ENCODE peak calls at places on chromosomes 2 and 18, in nine cellular contexts. One of them, this sample, is unnamed.

GRCh38 chr18:60202702-60203101 is 169.9 kb downstream of the MC4R start:
- DNase-seq in psoas muscle: no peak
- DNase-seq in H9: no peak
- DNase-seq in GM06990: no peak
- DNase-seq in testis: no peak
- DNase-seq in fibroblast of mammary gland: no peak
- DNase-seq in lower lobe of right lung: no peak
- DNase-seq in AG10803: no peak
- DNase-seq in endothelial cell of umbilical vein: no peak
- DNase-seq in this sample: no peak

GRCh38 chr2:61554604-61555003 is 16.4 kb upstream of the XPO1 start:
- DNase-seq in endothelial cell of umbilical vein: no peak
- DNase-seq in fibroblast of mammary gland: no peak
- DNase-seq in H9: no peak
- DNase-seq in psoas muscle: no peak
- DNase-seq in AG10803: no peak
- DNase-seq in lower lobe of right lung: no peak
- DNase-seq in GM06990: no peak
- DNase-seq in testis: no peak
- DNase-seq in this sample: no peak

GRCh38 chr18:76528477-76529432 is 33.7 kb upstream of the ZNF516 start:
- DNase-seq in fibroblast of mammary gland: peak; percentile 73
- DNase-seq in lower lobe of right lung: no peak
- DNase-seq in testis: peak; percentile 85
- DNase-seq in H9: no peak
- DNase-seq in GM06990: peak; percentile 34
- DNase-seq in AG10803: peak; percentile 67
- DNase-seq in endothelial cell of umbilical vein: no peak
- DNase-seq in psoas muscle: no peak
- DNase-seq in this sample: no peak

GRCh38 chr2:160473508-160474318 is 19.9 kb downstream of the RBMS1 start:
- DNase-seq in fibroblast of mammary gland: no peak
- DNase-seq in GM06990: no peak
- DNase-seq in testis: no peak
- DNase-seq in AG10803: no peak
- DNase-seq in lower lobe of right lung: no peak
- DNase-seq in psoas muscle: no peak
- DNase-seq in endothelial cell of umbilical vein: no peak
- DNase-seq in H9: no peak
- DNase-seq in this sample: no peak

GRCh38 chr2:12486205-12487118 is 230.3 kb upstream of the TRIB2 start:
- DNase-seq in fibroblast of mammary gland: peak; percentile 30
- DNase-seq in endothelial cell of umbilical vein: no peak
- DNase-seq in lower lobe of right lung: no peak
- DNase-seq in GM06990: no peak
- DNase-seq in testis: no peak
- DNase-seq in AG10803: peak; percentile 26
- DNase-seq in psoas muscle: no peak
- DNase-seq in H9: no peak
- DNase-seq in this sample: no peak

GRCh38 chr2:8863331-8863953 is 26.0 kb upstream of the KIDINS220 start:
- DNase-seq in GM06990: no peak
- DNase-seq in psoas muscle: no peak
- DNase-seq in endothelial cell of umbilical vein: no peak
- DNase-seq in lower lobe of right lung: no peak
- DNase-seq in fibroblast of mammary gland: no peak
- DNase-seq in AG10803: no peak
- DNase-seq in H9: no peak
- DNase-seq in testis: no peak
- DNase-seq in this sample: no peak

GRCh38 chr2:165251361-165251760 is 12.1 kb downstream of the SCN2A start:
- DNase-seq in AG10803: no peak
- DNase-seq in GM06990: no peak
- DNase-seq in endothelial cell of umbilical vein: no peak
- DNase-seq in psoas muscle: no peak
- DNase-seq in lower lobe of right lung: no peak
- DNase-seq in fibroblast of mammary gland: no peak
- DNase-seq in H9: no peak
- DNase-seq in testis: no peak
- DNase-seq in this sample: no peak

GRCh38 chr2:28915939-28916338 is 21.5 kb downstream of the WDR43 start:
- DNase-seq in endothelial cell of umbilical vein: no peak
- DNase-seq in GM06990: no peak
- DNase-seq in H9: no peak
- DNase-seq in lower lobe of right lung: no peak
- DNase-seq in AG10803: peak; percentile 49
- DNase-seq in testis: no peak
- DNase-seq in psoas muscle: no peak
- DNase-seq in fibroblast of mammary gland: peak; percentile 59
- DNase-seq in this sample: no peak

GRCh38 chr2:162301151-162301804 is 17.2 kb downstream of the IFIH1 start:
- DNase-seq in GM06990: peak; percentile 28
- DNase-seq in fibroblast of mammary gland: peak; percentile 74
- DNase-seq in testis: peak; percentile 67
- DNase-seq in H9: no peak
- DNase-seq in lower lobe of right lung: peak; percentile 45
- DNase-seq in endothelial cell of umbilical vein: peak; percentile 63
- DNase-seq in psoas muscle: no peak
- DNase-seq in AG10803: peak; percentile 72
- DNase-seq in this sample: no peak

GRCh38 chr2:24613154-24613814 is 122.2 kb downstream of the NCOA1 start:
- DNase-seq in psoas muscle: peak; percentile 49
- DNase-seq in AG10803: peak; percentile 51
- DNase-seq in GM06990: peak; percentile 34
- DNase-seq in H9: peak; percentile 73
- DNase-seq in fibroblast of mammary gland: peak; percentile 72
- DNase-seq in lower lobe of right lung: no peak
- DNase-seq in endothelial cell of umbilical vein: peak; percentile 45
- DNase-seq in testis: no peak
- DNase-seq in this sample: peak; percentile 72

GRCh38 chr2:12624911-12625598 is 91.7 kb upstream of the TRIB2 start:
- DNase-seq in psoas muscle: no peak
- DNase-seq in testis: no peak
- DNase-seq in lower lobe of right lung: no peak
- DNase-seq in H9: peak; percentile 76
- DNase-seq in GM06990: no peak
- DNase-seq in AG10803: no peak
- DNase-seq in endothelial cell of umbilical vein: no peak
- DNase-seq in fibroblast of mammary gland: no peak
- DNase-seq in this sample: no peak

GRCh38 chr2:219215871-219216536 is 2.8 kb downstream of the ABCB6 start:
- DNase-seq in endothelial cell of umbilical vein: no peak
- DNase-seq in H9: peak; percentile 57
- DNase-seq in psoas muscle: no peak
- DNase-seq in AG10803: no peak
- DNase-seq in GM06990: no peak
- DNase-seq in fibroblast of mammary gland: no peak
- DNase-seq in lower lobe of right lung: no peak
- DNase-seq in testis: no peak
- DNase-seq in this sample: no peak

GRCh38 chr2:219220652-219221402 is 2.1 kb upstream of the ABCB6 start:
- DNase-seq in H9: no peak
- DNase-seq in testis: no peak
- DNase-seq in GM06990: no peak
- DNase-seq in lower lobe of right lung: no peak
- DNase-seq in fibroblast of mammary gland: no peak
- DNase-seq in AG10803: no peak
- DNase-seq in psoas muscle: no peak
- DNase-seq in endothelial cell of umbilical vein: no peak
- DNase-seq in this sample: no peak

GRCh38 chr2:219219113-219219696 is 447 bp upstream of the ABCB6 start:
- DNase-seq in endothelial cell of umbilical vein: no peak
- DNase-seq in AG10803: no peak
- DNase-seq in lower lobe of right lung: no peak
- DNase-seq in testis: peak; percentile 30
- DNase-seq in GM06990: no peak
- DNase-seq in psoas muscle: no peak
- DNase-seq in H9: peak; percentile 78
- DNase-seq in fibroblast of mammary gland: no peak
- DNase-seq in this sample: no peak

GRCh38 chr2:219219781-219220532 is 1.2 kb upstream of the ABCB6 start:
- DNase-seq in AG10803: no peak
- DNase-seq in lower lobe of right lung: no peak
- DNase-seq in endothelial cell of umbilical vein: no peak
- DNase-seq in psoas muscle: no peak
- DNase-seq in fibroblast of mammary gland: no peak
- DNase-seq in testis: no peak
- DNase-seq in GM06990: no peak
- DNase-seq in H9: no peak
- DNase-seq in this sample: no peak

GRCh38 chr2:219218279-219219112 is at the start of gene ABCB6:
- DNase-seq in lower lobe of right lung: peak; percentile 96
- DNase-seq in testis: peak; percentile 98
- DNase-seq in fibroblast of mammary gland: peak; percentile 90
- DNase-seq in endothelial cell of umbilical vein: peak; percentile 93
- DNase-seq in H9: peak; percentile 94
- DNase-seq in GM06990: peak; percentile 88
- DNase-seq in psoas muscle: peak; percentile 99
- DNase-seq in AG10803: peak; percentile 92
- DNase-seq in this sample: peak; percentile 62
- TF ChIP-seq CTCF in lower lobe of right lung: no peak
- TF ChIP-seq CTCF in testis: no peak
- TF ChIP-seq CTCF in fibroblast of mammary gland: no peak
- TF ChIP-seq CTCF in endothelial cell of umbilical vein: no peak
- TF ChIP-seq CTCF in H9: no peak
- TF ChIP-seq CTCF in GM06990: no peak
- TF ChIP-seq CTCF in psoas muscle: no peak
- TF ChIP-seq CTCF in AG10803: no peak
- TF ChIP-seq CTCF in this sample: no peak

DNA sequence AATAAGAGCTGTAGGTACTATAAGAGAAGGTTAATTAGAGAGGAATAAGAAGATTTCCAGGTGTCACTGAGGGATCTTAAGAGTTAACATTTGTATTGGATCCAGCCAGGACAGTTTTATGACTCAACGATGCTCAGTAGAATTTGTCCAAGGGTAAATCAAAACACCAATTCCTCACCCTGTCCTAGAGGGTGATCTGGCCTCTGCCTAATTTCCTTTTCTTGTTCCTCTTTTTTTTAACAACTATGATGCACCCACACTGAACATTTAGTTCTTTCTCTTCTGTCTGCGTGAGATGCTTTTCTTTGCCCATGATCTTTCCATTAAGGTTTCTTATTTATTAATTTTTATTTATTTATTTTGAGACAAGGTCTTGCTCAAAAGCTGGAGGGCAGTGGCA is 92.0 kb downstream of the PMS1 start:
- DNase-seq in lower lobe of right lung: no peak
- DNase-seq in H9: no peak
- DNase-seq in endothelial cell of umbilical vein: no peak
- DNase-seq in testis: no peak
- DNase-seq in AG10803: no peak
- DNase-seq in psoas muscle: no peak
- DNase-seq in fibroblast of mammary gland: peak; percentile 23
- DNase-seq in GM06990: no peak
- DNase-seq in this sample: no peak
- TF ChIP-seq CTCF in lower lobe of right lung: no peak
- TF ChIP-seq CTCF in H9: no peak
- TF ChIP-seq CTCF in endothelial cell of umbilical vein: no peak
- TF ChIP-seq CTCF in testis: no peak
- TF ChIP-seq CTCF in AG10803: no peak
- TF ChIP-seq CTCF in psoas muscle: no peak
- TF ChIP-seq CTCF in fibroblast of mammary gland: no peak
- TF ChIP-seq CTCF in GM06990: no peak
- TF ChIP-seq CTCF in this sample: no peak

GRCh38 chr2:43226955-43227829 is 786 bp upstream of the ZFP36L2 start:
- DNase-seq in lower lobe of right lung: peak; percentile 97
- DNase-seq in psoas muscle: peak; percentile 98
- DNase-seq in AG10803: peak; percentile 74
- DNase-seq in testis: peak; percentile 96
- DNase-seq in fibroblast of mammary gland: peak; percentile 88
- DNase-seq in H9: peak; percentile 77
- DNase-seq in GM06990: peak; percentile 83
- DNase-seq in endothelial cell of umbilical vein: peak; percentile 87
- DNase-seq in this sample: no peak

GRCh38 chr2:43225093-43225787 is 1.2 kb downstream of the ZFP36L2 start:
- DNase-seq in lower lobe of right lung: peak; percentile 75
- DNase-seq in H9: peak; percentile 47
- DNase-seq in testis: peak; percentile 65
- DNase-seq in psoas muscle: peak; percentile 78
- DNase-seq in AG10803: peak; percentile 72
- DNase-seq in endothelial cell of umbilical vein: peak; percentile 64
- DNase-seq in GM06990: peak; percentile 76
- DNase-seq in fibroblast of mammary gland: peak; percentile 59
- DNase-seq in this sample: no peak

GRCh38 chr2:43226558-43226954 is at the start of gene ZFP36L2:
- DNase-seq in H9: peak; percentile 90
- DNase-seq in fibroblast of mammary gland: peak; percentile 90
- DNase-seq in GM06990: peak; percentile 96
- DNase-seq in psoas muscle: peak; percentile 99
- DNase-seq in testis: peak; percentile 96
- DNase-seq in AG10803: peak; percentile 96
- DNase-seq in endothelial cell of umbilical vein: peak; percentile 91
- DNase-seq in lower lobe of right lung: peak; percentile 98
- DNase-seq in this sample: no peak

GRCh38 chr2:43224571-43225092 is 1.8 kb downstream of the ZFP36L2 start:
- DNase-seq in H9: no peak
- DNase-seq in GM06990: peak; percentile 69
- DNase-seq in lower lobe of right lung: peak; percentile 67
- DNase-seq in testis: peak; percentile 43
- DNase-seq in fibroblast of mammary gland: no peak
- DNase-seq in AG10803: peak; percentile 47
- DNase-seq in endothelial cell of umbilical vein: no peak
- DNase-seq in psoas muscle: peak; percentile 71
- DNase-seq in this sample: no peak

DNA sequence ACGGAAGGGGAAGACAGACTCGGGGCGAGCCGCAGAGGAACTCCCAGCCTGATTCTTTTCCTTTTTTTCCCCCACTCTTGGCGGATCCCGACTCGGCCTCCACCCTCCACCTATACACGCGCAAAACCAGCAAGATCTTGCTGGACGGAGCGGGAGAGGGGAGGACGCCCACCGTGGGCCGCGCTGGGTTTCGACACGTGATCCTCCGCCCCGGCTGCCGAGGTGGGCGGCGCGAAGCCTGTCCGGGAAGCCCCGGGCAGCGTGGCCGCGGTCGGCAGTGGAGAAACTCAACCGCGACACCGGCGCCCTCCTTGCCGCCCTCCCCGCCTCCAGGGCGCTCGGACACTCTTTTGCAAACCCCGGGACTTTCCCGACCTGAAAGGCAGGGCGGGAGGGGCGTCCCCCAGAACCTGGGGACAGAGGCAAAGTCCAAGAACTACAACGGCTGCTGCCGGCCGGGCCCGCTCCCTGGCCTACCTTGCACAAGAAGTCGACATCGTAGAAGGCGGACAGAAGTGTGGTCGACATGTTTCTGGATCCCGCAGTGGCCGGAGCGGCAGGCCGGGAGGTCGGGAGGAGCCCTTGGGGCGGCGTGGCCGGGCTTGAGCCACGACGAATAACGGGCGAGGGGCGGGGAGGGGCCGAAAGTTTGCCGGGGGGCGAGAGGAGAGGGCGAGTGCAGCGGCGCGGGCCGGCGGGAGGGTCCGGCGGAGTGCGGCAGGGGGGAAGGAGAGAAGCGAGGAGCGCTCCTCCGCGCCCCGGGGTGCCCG is 433 bp downstream of the ZFP36L2 start:
- DNase-seq in endothelial cell of umbilical vein: peak; percentile 69
- DNase-seq in lower lobe of right lung: peak; percentile 85
- DNase-seq in psoas muscle: peak; percentile 87
- DNase-seq in GM06990: peak; percentile 87
- DNase-seq in AG10803: peak; percentile 64
- DNase-seq in testis: peak; percentile 62
- DNase-seq in H9: no peak
- DNase-seq in fibroblast of mammary gland: peak; percentile 42
- DNase-seq in this sample: no peak
- TF ChIP-seq CTCF in endothelial cell of umbilical vein: no peak
- TF ChIP-seq CTCF in lower lobe of right lung: no peak
- TF ChIP-seq CTCF in psoas muscle: no peak
- TF ChIP-seq CTCF in GM06990: no peak
- TF ChIP-seq CTCF in AG10803: no peak
- TF ChIP-seq CTCF in testis: no peak
- TF ChIP-seq CTCF in H9: no peak
- TF ChIP-seq CTCF in fibroblast of mammary gland: no peak
- TF ChIP-seq CTCF in this sample: no peak

GRCh38 chr2:158530829-158531228 is 74.1 kb downstream of the PKP4 start:
- DNase-seq in testis: no peak
- DNase-seq in lower lobe of right lung: no peak
- DNase-seq in endothelial cell of umbilical vein: no peak
- DNase-seq in H9: no peak
- DNase-seq in psoas muscle: no peak
- DNase-seq in GM06990: no peak
- DNase-seq in fibroblast of mammary gland: no peak
- DNase-seq in AG10803: no peak
- DNase-seq in this sample: no peak
- TF ChIP-seq CTCF in testis: no peak
- TF ChIP-seq CTCF in lower lobe of right lung: no peak
- TF ChIP-seq CTCF in endothelial cell of umbilical vein: no peak
- TF ChIP-seq CTCF in H9: peak; percentile 47
- TF ChIP-seq CTCF in psoas muscle: no peak
- TF ChIP-seq CTCF in GM06990: peak; percentile 3
- TF ChIP-seq CTCF in fibroblast of mammary gland: no peak
- TF ChIP-seq CTCF in AG10803: no peak
- TF ChIP-seq CTCF in this sample: no peak

This sample was measured in GM12864.